ENCODE peak calls at places on chromosomes 7 and 10, in eight cellular contexts. O is CD8-positive, alpha-beta memory T cell; M is HEK293T; H is activated CD4-positive, alpha-beta T cell treated with anti-CD3 and anti-CD28 coated beads, Interleukin-2, amount 50 U/mL, for 24 hours; P is cerebellum; J is NCI-H774; X is SK-MEL-5; C is astrocyte of the hippocampus. F is an unnamed sample.

GRCh38 chr7:155602156-155602555 is 42.3 kb upstream of the RBM33 start:
- DNase-seq in O (no peak), M (no peak), H (no peak), P (no peak), J (no peak), X (no peak), C (no peak), F (no peak)

GRCh38 chr7:137283147-137283546 is 60.4 kb downstream of the PTN start:
- DNase-seq in O (no peak), M (no peak), H (no peak), P (peak), J (no peak), X (no peak), C (peak), F (no peak)

GRCh38 chr7:112462236-112462635 is 12.0 kb downstream of the IFRD1 start:
- DNase-seq in O (no peak), M (no peak), H (no peak), P (no peak), J (peak), X (peak), C (peak), F (peak)

GRCh38 chr10:130511801-130512200 is 375.6 kb downstream of the GLRX3 start:
- DNase-seq in O (no peak), M (no peak), H (no peak), P (no peak), J (no peak), X (no peak), C (no peak), F (no peak)

GRCh38 chr10:48232717-48233447 is 41.6 kb downstream of the FRMPD2 start:
- DNase-seq in O (no peak), M (no peak), H (no peak), P (no peak), J (no peak), X (no peak), C (no peak), F (no peak)

GRCh38 chr10:31962826-31963597 is 34.4 kb upstream of the ARHGAP12 start:
- DNase-seq in O (no peak), M (no peak), H (no peak), P (no peak), J (no peak), X (no peak), C (no peak), F (no peak)

GRCh38 chr7:146116452-146117219 is at the start of gene CNTNAP2:
- DNase-seq in O (no peak), M (peak), H (no peak), P (no peak), J (peak), X (no peak), C (peak), F (peak)

GRCh38 chr7:76286842-76287403 is 15.6 kb upstream of the HSPB1 start:
- DNase-seq in O (no peak), M (no peak), H (no peak), P (no peak), J (no peak), X (no peak), C (no peak), F (no peak)

GRCh38 chr10:91987397-91988037 is 63.9 kb downstream of the BTAF1 start:
- DNase-seq in O (no peak), M (no peak), H (no peak), P (no peak), J (no peak), X (no peak), C (no peak), F (no peak)

GRCh38 chr7:128166603-128167315 is 74.3 kb upstream of the LEP start:
- DNase-seq in O (no peak), M (no peak), H (no peak), P (peak), J (peak), X (no peak), C (peak), F (no peak)

GRCh38 chr7:66118603-66119002 is 4.0 kb downstream of the CRCP start:
- DNase-seq in O (no peak), M (no peak), H (no peak), P (no peak), J (no peak), X (no peak), C (no peak), F (no peak)

GRCh38 chr10:580796-581195 is 108.7 kb downstream of the DIP2C start:
- DNase-seq in O (no peak), M (no peak), H (no peak), P (no peak), J (no peak), X (peak), C (peak), F (peak)

GRCh38 chr7:36253699-36254098 is 100.6 kb downstream of the EEPD1 start:
- DNase-seq in O (no peak), M (no peak), H (no peak), P (no peak), J (no peak), X (no peak), C (no peak), F (no peak)

GRCh38 chr7:66894463-66895080 is 26.5 kb upstream of the TMEM248 start:
- DNase-seq in O (no peak), M (no peak), H (no peak), P (no peak), J (no peak), X (peak), C (peak), F (no peak)

GRCh38 chr10:125264091-125264490 is 103.7 kb upstream of the CTBP2 start:
- DNase-seq in O (no peak), M (no peak), H (no peak), P (no peak), J (no peak), X (no peak), C (no peak), F (no peak)

GRCh38 chr7:96088579-96088978 is 233.3 kb downstream of the SLC25A13 start:
- DNase-seq in O (no peak), M (no peak), H (no peak), P (no peak), J (no peak), X (no peak), C (no peak), F (no peak)

GRCh38 chr10:94036664-94037033 is 42.9 kb downstream of the PLCE1 start:
- DNase-seq in O (no peak), M (no peak), H (no peak), P (no peak), J (no peak), X (no peak), C (peak), F (no peak)

GRCh38 chr7:12623885-12624498 is 53.5 kb downstream of the SCIN start:
- DNase-seq in O (no peak), M (peak), H (no peak), P (no peak), J (peak), X (peak), C (peak), F (no peak)

GRCh38 chr10:1043532-1043995 is 5.4 kb downstream of the IDI1 start:
- DNase-seq in O (no peak), M (no peak), H (no peak), P (no peak), J (no peak), X (no peak), C (no peak), F (no peak)

GRCh38 chr7:122413339-122413738 is 108.8 kb upstream of the FEZF1 start:
- DNase-seq in O (no peak), M (no peak), H (no peak), P (no peak), J (no peak), X (no peak), C (no peak), F (no peak)

GRCh38 chr10:18400911-18401260 is 250.5 kb downstream of the NSUN6 start:
- DNase-seq in O (no peak), M (peak), H (no peak), P (peak), J (no peak), X (no peak), C (peak), F (no peak)

GRCh38 chr10:10589540-10589939 is 428.1 kb upstream of the CELF2 start:
- DNase-seq in O (no peak), M (no peak), H (peak), P (no peak), J (no peak), X (no peak), C (peak), F (peak)

GRCh38 chr10:95260397-95260881 is 30.4 kb downstream of the PDLIM1 start:
- DNase-seq in O (no peak), M (no peak), H (no peak), P (no peak), J (no peak), X (no peak), C (peak), F (no peak)

F was measured in fibroblast of the conjunctiva.